ENCODE peak calls at places on chromosomes 16 and 17, in four cellular contexts. U is body of pancreas, J is Peyer's patch, C is tibial nerve. B is an unnamed sample.

GRCh38 chr17:57962441-57963148 is 7.4 kb upstream of the CUEDC1 start:
- DNase-seq in U (no peak), J (no peak), C (no peak), B (no peak)

GRCh38 chr17:75093543-75094158 is 5.9 kb downstream of the SLC16A5 start:
- DNase-seq in U (no peak), J (no peak), C (no peak), B (no peak)

GRCh38 chr16:85544668-85545067 is 68.5 kb upstream of the GSE1 start:
- DNase-seq in U (no peak), J (no peak), C (no peak), B (no peak)

GRCh38 chr16:79169239-79169638 is 431.3 kb downstream of the MAF start:
- DNase-seq in U (no peak), J (no peak), C (no peak), B (no peak)

GRCh38 chr17:76013377-76013932 is 12.8 kb downstream of the CDK3 start:
- DNase-seq in U (no peak), J (no peak), C (no peak), B (no peak)

GRCh38 chr17:81031571-81032550 is 3.1 kb upstream of the BAIAP2 start:
- DNase-seq in U (no peak), J (no peak), C (no peak), B (no peak)

GRCh38 chr16:17305694-17306093 is 165.1 kb downstream of the XYLT1 start:
- DNase-seq in U (no peak), J (no peak), C (no peak), B (no peak)

GRCh38 chr16:27618611-27619380 is 68.9 kb downstream of the KATNIP start:
- DNase-seq in U (no peak), J (no peak), C (no peak), B (no peak)

GRCh38 chr16:84571010-84571409 is 46.9 kb downstream of the COTL1 start:
- DNase-seq in U (no peak), J (no peak), C (no peak), B (no peak)

GRCh38 chr16:81729451-81729850 is 49.6 kb upstream of the PLCG2 start:
- DNase-seq in U (no peak), J (no peak), C (no peak), B (no peak)

GRCh38 chr16:57478396-57479024 is 7.8 kb downstream of the DOK4 start:
- DNase-seq in U (no peak), J (peak), C (no peak), B (no peak)

GRCh38 chr16:84044108-84044488 is 1.5 kb upstream of the SLC38A8 start:
- DNase-seq in U (peak), J (no peak), C (no peak), B (peak)

GRCh38 chr17:58315750-58316149 is 12.8 kb downstream of the TSPOAP1 start:
- DNase-seq in U (no peak), J (no peak), C (no peak), B (no peak)

GRCh38 chr16:85594621-85595298 is 18.4 kb upstream of the GSE1 start:
- DNase-seq in U (no peak), J (no peak), C (no peak), B (no peak)

GRCh38 chr16:65739518-65739917 is 617.7 kb upstream of the CDH11 start:
- DNase-seq in U (no peak), J (no peak), C (no peak), B (no peak)

GRCh38 chr16:23227529-23227928 is 45.0 kb downstream of the SCNN1G start:
- DNase-seq in U (no peak), J (no peak), C (no peak), B (peak)

GRCh38 chr17:67359960-67360817 is 6.2 kb downstream of the PSMD12 start:
- DNase-seq in U (no peak), J (no peak), C (no peak), B (peak)

GRCh38 chr17:1365445-1366039 is 34.5 kb downstream of the YWHAE start:
- DNase-seq in U (peak), J (peak), C (no peak), B (peak)

GRCh38 chr17:69492410-69493071 is 78.0 kb downstream of the MAP2K6 start:
- DNase-seq in U (no peak), J (no peak), C (no peak), B (no peak)

GRCh38 chr16:27829975-27830374 is 233.5 kb downstream of the GSG1L start:
- DNase-seq in U (no peak), J (no peak), C (no peak), B (no peak)

GRCh38 chr17:30378191-30378796 is 433 bp upstream of the CPD start:
- DNase-seq in U (peak), J (peak), C (no peak), B (peak)

GRCh38 chr17:69250641-69251040 is 22.0 kb upstream of the ABCA10 start:
- DNase-seq in U (no peak), J (no peak), C (no peak), B (no peak)

GRCh38 chr17:77356690-77357201 is 216.0 kb downstream of the SEC14L1 start:
- DNase-seq in U (no peak), J (peak), C (peak), B (no peak)

GRCh38 chr17:36133629-36134259 is 30.1 kb downstream of the CCL4 start:
- DNase-seq in U (no peak), J (no peak), C (no peak), B (no peak)

GRCh38 chr17:66717680-66718079 is 117.2 kb upstream of the CACNG5 start:
- DNase-seq in U (peak), J (no peak), C (no peak), B (no peak)

GRCh38 chr16:18932243-18932997 is 6.2 kb upstream of the SMG1 start:
- DNase-seq in U (no peak), J (no peak), C (no peak), B (no peak)

GRCh38 chr17:13626703-13627102 is 25.0 kb upstream of the HS3ST3A1 start:
- DNase-seq in U (no peak), J (no peak), C (no peak), B (peak)

GRCh38 chr17:17849147-17849820 is 12.5 kb upstream of the SREBF1 start:
- DNase-seq in U (peak), J (peak), C (no peak), B (peak)

GRCh38 chr16:66223176-66223780 is 143.2 kb upstream of the CDH5 start:
- DNase-seq in U (no peak), J (no peak), C (no peak), B (no peak)

GRCh38 chr16:24540575-24541240 is 1.3 kb downstream of the RBBP6 start:
- DNase-seq in U (peak), J (no peak), C (no peak), B (no peak)

GRCh38 chr16:75506567-75506966 is 11.3 kb upstream of the CHST6 start:
- DNase-seq in U (no peak), J (peak), C (no peak), B (no peak)

GRCh38 chr17:12605222-12605621 is 60.5 kb upstream of the MYOCD start:
- DNase-seq in U (no peak), J (no peak), C (no peak), B (no peak)

GRCh38 chr17:83105512-83105911 is 26.1 kb downstream of the METRNL start:
- DNase-seq in U (no peak), J (no peak), C (no peak), B (no peak)

GRCh38 chr16:60651351-60651750 is 1384.9 kb downstream of the CDH8 start:
- DNase-seq in U (no peak), J (no peak), C (no peak), B (no peak)

GRCh38 chr16:89395150-89396142 is 94.9 kb downstream of the ANKRD11 start:
- DNase-seq in U (peak), J (peak), C (peak), B (no peak)

GRCh38 chr16:2429771-2430663 is 770 bp downstream of the CCNF start:
- DNase-seq in U (no peak), J (no peak), C (no peak), B (peak)

GRCh38 chr17:63780928-63781327 is 7.0 kb downstream of the DDX42 start:
- DNase-seq in U (no peak), J (no peak), C (no peak), B (no peak)

GRCh38 chr17:1216209-1216937 is 36.6 kb upstream of the ABR start:
- DNase-seq in U (no peak), J (peak), C (no peak), B (no peak)

GRCh38 chr17:3738562-3739295 is 15.0 kb downstream of the HASPIN start:
- DNase-seq in U (peak), J (peak), C (no peak), B (peak)

DNA sequence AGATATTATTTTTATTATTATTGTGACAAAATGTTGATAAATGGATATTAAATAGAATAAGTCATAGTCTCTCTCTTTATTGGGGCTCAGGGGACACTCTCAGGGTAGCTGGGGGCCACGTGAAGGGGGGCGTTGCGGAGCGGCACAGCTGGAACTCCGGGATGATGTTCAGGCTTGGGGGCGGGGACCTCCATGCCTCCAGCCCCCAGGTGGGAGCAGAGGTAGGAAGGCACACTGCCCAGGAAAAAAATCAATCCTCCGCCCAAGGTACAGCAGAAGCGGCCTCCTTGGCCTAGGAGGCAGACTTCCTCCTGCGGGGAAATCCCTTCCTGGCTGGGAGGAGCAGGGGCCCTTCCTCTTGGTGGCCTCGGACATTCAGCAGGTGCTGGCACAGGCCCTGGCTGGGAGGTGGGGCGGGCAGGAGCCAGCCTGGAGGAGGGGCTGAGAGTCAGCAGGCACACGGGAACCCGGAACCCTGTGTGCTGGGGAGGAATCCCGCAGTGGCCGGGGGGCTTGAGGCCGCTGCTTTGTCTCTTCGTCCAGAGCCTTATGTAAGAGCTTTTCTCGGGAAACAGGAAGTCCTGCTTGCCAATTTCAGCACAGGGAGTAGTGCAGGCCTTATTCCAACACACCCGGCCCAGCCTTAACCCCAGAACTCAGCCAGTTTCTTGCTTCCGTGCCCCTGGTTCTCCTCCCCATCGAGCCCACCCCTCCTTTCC is 566 bp upstream of the TNFSF13 start:
- DNase-seq in U (peak), J (peak), C (peak), B (no peak)
- TF ChIP-seq POLR2A in U (peak), J (peak), C (no peak), B (no peak)

GRCh38 chr17:42680331-42680808 is 1.3 kb downstream of the CCR10 start:
- DNase-seq in U (no peak), J (no peak), C (no peak), B (peak)
- TF ChIP-seq POLR2A in U (no peak), J (no peak), C (no peak), B (peak)

GRCh38 chr16:87829123-87829980 is 40.0 kb downstream of the SLC7A5 start:
- DNase-seq in U (no peak), J (no peak), C (no peak), B (no peak)

GRCh38 chr16:87829988-87830672 is 39.2 kb downstream of the SLC7A5 start:
- DNase-seq in U (no peak), J (no peak), C (no peak), B (no peak)

GRCh38 chr16:87826798-87827587 is 42.3 kb downstream of the SLC7A5 start:
- DNase-seq in U (no peak), J (no peak), C (no peak), B (no peak)

GRCh38 chr16:87830673-87831420 is 38.5 kb downstream of the SLC7A5 start:
- DNase-seq in U (no peak), J (no peak), C (no peak), B (no peak)

GRCh38 chr16:87828071-87828971 is 41.0 kb downstream of the SLC7A5 start:
- DNase-seq in U (peak), J (no peak), C (no peak), B (no peak)
- TF ChIP-seq POLR2A in U (no peak), J (no peak), C (no peak), B (peak)

DNA sequence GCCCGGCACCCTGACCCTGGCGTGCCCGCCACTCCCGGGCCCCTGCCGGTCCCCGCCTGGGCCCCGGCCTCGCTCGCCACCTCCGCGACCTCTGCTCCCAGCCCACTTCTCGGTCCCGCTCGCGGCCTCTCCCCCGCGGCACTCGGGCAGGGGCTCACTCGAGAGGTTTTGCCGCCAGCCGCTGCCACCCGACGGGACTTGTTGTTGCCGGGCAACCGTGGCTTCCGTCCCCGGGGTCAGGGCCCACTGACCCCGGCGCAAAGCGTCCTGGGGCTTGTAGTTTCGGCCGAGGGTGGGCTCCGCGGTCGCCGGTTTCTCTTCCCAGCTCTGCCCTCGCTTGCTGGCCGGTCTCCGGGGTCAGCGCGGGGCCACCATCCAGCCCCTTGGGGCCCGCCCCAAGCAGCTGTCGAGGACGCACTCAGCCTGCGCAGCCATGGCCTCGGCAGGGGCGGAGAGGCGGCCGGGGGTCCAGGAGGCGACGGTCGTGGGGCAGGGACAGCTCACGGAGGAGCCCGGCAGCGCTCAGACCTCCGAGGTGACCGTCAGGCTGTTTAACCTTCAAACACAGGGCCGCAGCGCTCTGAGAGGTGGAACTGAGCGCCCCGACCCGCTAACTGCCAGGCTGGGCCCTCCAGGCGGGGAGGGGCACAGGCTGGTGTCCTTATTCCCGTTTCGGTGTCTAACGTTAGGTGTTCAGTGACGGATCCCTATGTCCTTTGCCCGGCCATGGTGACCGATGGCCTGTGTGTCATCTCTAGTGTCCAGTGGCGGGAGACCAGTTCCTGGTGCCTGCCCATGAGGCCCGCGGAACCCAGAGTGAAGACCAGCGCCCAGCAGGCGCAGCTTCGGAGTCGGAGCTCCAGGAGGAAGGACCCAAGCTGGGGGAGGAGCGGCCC is at the start of the genes C16orf86 and ENKD1:
- DNase-seq in U (peak), J (peak), C (peak), B (peak)
- TF ChIP-seq POLR2A in U (peak), J (peak), C (no peak), B (no peak)